ENCODE peak calls at places on chromosomes 3 and 15, in seven cellular contexts. V is activated T-helper 1 cell treated with anti-CD3 and anti-CD28 coated beads, Interleukin-2, amount 50 U/mL, for 16 hours; B is HS-27A; N is posterior vena cava; I is NCI-H2081; Z is foreskin melanocyte; T is hepatocyte. J is an unnamed sample.

GRCh38 chr3:14562441-14562840 is 22.3 kb upstream of the GRIP2 start:
- DNase-seq in V (no peak), B (no peak), N (no peak), I (no peak), Z (no peak), T (no peak), J (no peak)

GRCh38 chr3:98900265-98901031 is 1.0 kb downstream of the DCBLD2 start:
- DNase-seq in V (no peak), B (no peak), N (no peak), I (no peak), Z (no peak), T (no peak), J (no peak)

GRCh38 chr3:28576590-28577220 is 228.1 kb upstream of the AZI2 start:
- DNase-seq in V (no peak), B (no peak), N (no peak), I (no peak), Z (no peak), T (no peak), J (no peak)

GRCh38 chr3:147405552-147406254 is 640 bp downstream of the ZIC4 start:
- DNase-seq in V (no peak), B (no peak), N (no peak), I (no peak), Z (no peak), T (no peak), J (no peak)

GRCh38 chr15:74206801-74207281 is 4.3 kb upstream of the STRA6 start:
- DNase-seq in V (no peak), B (no peak), N (no peak), I (no peak), Z (no peak), T (peak), J (no peak)

GRCh38 chr3:46934508-46935167 is 41.9 kb downstream of the CCDC12 start:
- DNase-seq in V (no peak), B (peak), N (peak), I (no peak), Z (no peak), T (peak), J (no peak)

GRCh38 chr3:66423791-66424190 is 77.0 kb downstream of the LRIG1 start:
- DNase-seq in V (no peak), B (no peak), N (no peak), I (no peak), Z (no peak), T (no peak), J (no peak)

GRCh38 chr3:42655980-42656679 is 2.6 kb downstream of the ZBTB47 start:
- DNase-seq in V (no peak), B (no peak), N (peak), I (no peak), Z (no peak), T (peak), J (no peak)

GRCh38 chr15:80512729-80513670 is 108.8 kb downstream of the ARNT2 start:
- DNase-seq in V (no peak), B (no peak), N (no peak), I (peak), Z (no peak), T (no peak), J (no peak)

GRCh38 chr3:193794002-193794835 is 201.2 kb downstream of the OPA1 start:
- DNase-seq in V (no peak), B (no peak), N (no peak), I (no peak), Z (no peak), T (peak), J (no peak)

GRCh38 chr3:126646662-126647061 is 8.3 kb downstream of the TXNRD3 start:
- DNase-seq in V (no peak), B (no peak), N (no peak), I (no peak), Z (no peak), T (no peak), J (no peak)

GRCh38 chr3:127172670-127173515 is 20.0 kb upstream of the PRR23E start:
- DNase-seq in V (no peak), B (peak), N (no peak), I (peak), Z (peak), T (peak), J (no peak)

GRCh38 chr3:48934333-48934991 is 15.8 kb downstream of the ARIH2 start:
- DNase-seq in V (no peak), B (no peak), N (no peak), I (no peak), Z (no peak), T (no peak), J (no peak)

GRCh38 chr15:31483053-31483923 is 156.7 kb downstream of the KLF13 start:
- DNase-seq in V (peak), B (no peak), N (no peak), I (no peak), Z (no peak), T (no peak), J (peak)

GRCh38 chr3:18100126-18100525 is 325.0 kb downstream of the SATB1 start:
- DNase-seq in V (no peak), B (no peak), N (no peak), I (no peak), Z (peak), T (no peak), J (no peak)

GRCh38 chr15:41465822-41466421 is 27.8 kb upstream of the ITPKA start:
- DNase-seq in V (no peak), B (peak), N (no peak), I (peak), Z (peak), T (peak), J (peak)

GRCh38 chr3:41477399-41478014 is 278.2 kb downstream of the CTNNB1 start:
- DNase-seq in V (no peak), B (no peak), N (no peak), I (no peak), Z (no peak), T (peak), J (no peak)

GRCh38 chr3:32492684-32493436 is 9.8 kb downstream of the CMTM6 start:
- DNase-seq in V (no peak), B (no peak), N (no peak), I (no peak), Z (no peak), T (no peak), J (no peak)

GRCh38 chr15:60392986-60393811 is 4.6 kb downstream of the ANXA2 start:
- DNase-seq in V (no peak), B (peak), N (no peak), I (peak), Z (peak), T (peak), J (peak)

GRCh38 chr3:179973931-179974361 is 62.8 kb downstream of the PEX5L start:
- DNase-seq in V (no peak), B (no peak), N (no peak), I (no peak), Z (no peak), T (peak), J (no peak)

GRCh38 chr15:99504823-99505551 is 60.8 kb upstream of the MEF2A start:
- DNase-seq in V (no peak), B (no peak), N (no peak), I (no peak), Z (no peak), T (no peak), J (no peak)

GRCh38 chr3:157373783-157374182 is 62.9 kb upstream of the PTX3 start:
- DNase-seq in V (no peak), B (no peak), N (peak), I (no peak), Z (no peak), T (no peak), J (no peak)

GRCh38 chr15:85642693-85643058 is 152.0 kb downstream of the KLHL25 start:
- DNase-seq in V (no peak), B (no peak), N (peak), I (no peak), Z (no peak), T (peak), J (no peak)

GRCh38 chr15:63818191-63818590 is 15.6 kb downstream of the HERC1 start:
- DNase-seq in V (no peak), B (no peak), N (no peak), I (no peak), Z (no peak), T (peak), J (peak)

GRCh38 chr3:131694351-131694750 is 191.6 kb upstream of the MRPL3 start:
- DNase-seq in V (no peak), B (no peak), N (no peak), I (no peak), Z (no peak), T (no peak), J (no peak)

GRCh38 chr3:33798113-33798417 is 365 bp upstream of the PDCD6IP start:
- DNase-seq in V (no peak), B (no peak), N (no peak), I (no peak), Z (no peak), T (no peak), J (no peak)

GRCh38 chr3:32215185-32215584 is 23.3 kb upstream of the CMTM8 start:
- DNase-seq in V (no peak), B (no peak), N (no peak), I (no peak), Z (no peak), T (no peak), J (no peak)

GRCh38 chr3:187951452-187952190 is 202.3 kb upstream of the LPP start:
- DNase-seq in V (no peak), B (no peak), N (no peak), I (no peak), Z (no peak), T (no peak), J (no peak)

GRCh38 chr15:86553116-86553515 is 473.4 kb downstream of the AGBL1 start:
- DNase-seq in V (no peak), B (no peak), N (no peak), I (no peak), Z (no peak), T (peak), J (no peak)

GRCh38 chr3:114887806-114888205 is 259.3 kb downstream of the ZBTB20 start:
- DNase-seq in V (no peak), B (no peak), N (no peak), I (no peak), Z (no peak), T (no peak), J (no peak)

GRCh38 chr15:77633913-77634265 is 1.2 kb upstream of the LINGO1 start:
- DNase-seq in V (no peak), B (no peak), N (no peak), I (no peak), Z (no peak), T (no peak), J (no peak)

GRCh38 chr3:182937293-182938051 is 42.9 kb downstream of the DCUN1D1 start:
- DNase-seq in V (no peak), B (no peak), N (no peak), I (no peak), Z (no peak), T (no peak), J (peak)

GRCh38 chr3:61451841-61452240 is 109.5 kb upstream of the PTPRG start:
- DNase-seq in V (no peak), B (no peak), N (no peak), I (no peak), Z (no peak), T (no peak), J (no peak)

GRCh38 chr3:68817243-68817642 is 115.1 kb downstream of the TAFA4 start:
- DNase-seq in V (no peak), B (no peak), N (no peak), I (no peak), Z (no peak), T (no peak), J (no peak)

J was measured in small intestine.